ENCODE peak calls at places on chromosomes 1 and 21, in four cellular contexts. R, Y, Q and O are unnamed samples.
A peak's percentile ranks its signal among the peaks of the same experiment; 100 is the strongest.

GRCh38 chr21:42695324-42696025 is 42.1 kb downstream of the PDE9A start:
- DNase-seq in Q (peak; percentile 55), Y (no peak), R (no peak), O (no peak)

GRCh38 chr1:78275456-78275855 is 215.3 kb upstream of the PTGFR start:
- DNase-seq in Q (peak; percentile 47), Y (no peak), R (no peak), O (no peak)

GRCh38 chr1:117368116-117369108 is 1.2 kb downstream of the MAN1A2 start:
- DNase-seq in R (no peak), Y (no peak), Q (peak; percentile 11), O (peak; percentile 26)

GRCh38 chr1:82162526-82163420 is 362.0 kb downstream of the ADGRL2 start:
- DNase-seq in R (no peak), Q (no peak), Y (no peak), O (no peak)

GRCh38 chr1:14181191-14181793 is 417.2 kb upstream of the KAZN start:
- DNase-seq in R (no peak), Y (no peak), Q (no peak), O (no peak)

GRCh38 chr1:166282391-166283137 is 115.8 kb upstream of the FAM78B start:
- DNase-seq in Y (no peak), R (no peak), Q (no peak), O (no peak)

GRCh38 chr1:219757890-219758289 is 145.0 kb upstream of the ZC3H11B start:
- DNase-seq in R (no peak), Q (no peak), Y (no peak), O (no peak)

GRCh38 chr1:8232036-8232757 is 85.7 kb upstream of the SLC45A1 start:
- DNase-seq in R (no peak), Q (no peak), Y (no peak), O (no peak)

GRCh38 chr1:167328762-167329483 is 108.2 kb downstream of the POU2F1 start:
- DNase-seq in R (no peak), Y (peak; percentile 8), Q (peak; percentile 0), O (no peak)

GRCh38 chr1:203045821-203046594 is 19.7 kb downstream of the PPFIA4 start:
- DNase-seq in R (no peak), Q (peak; percentile 35), Y (no peak), O (no peak)

GRCh38 chr21:30958737-30959136 is 77.4 kb upstream of the KRTAP11-1 start:
- DNase-seq in Q (no peak), Y (no peak), R (no peak), O (no peak)

GRCh38 chr1:188128761-188129160 is 1300.0 kb downstream of the PLA2G4A start:
- DNase-seq in Q (peak; percentile 41), Y (no peak), R (no peak), O (no peak)

GRCh38 chr1:232577809-232578208 is 52.1 kb downstream of the SIPA1L2 start:
- DNase-seq in Y (no peak), R (no peak), Q (no peak), O (no peak)

GRCh38 chr1:221032616-221033342 is 153.5 kb downstream of the HLX start:
- DNase-seq in R (no peak), Q (no peak), Y (no peak), O (no peak)

GRCh38 chr1:221039616-221040015 is 160.4 kb downstream of the HLX start:
- DNase-seq in Q (peak; percentile 75), Y (no peak), R (no peak), O (no peak)

GRCh38 chr1:221031890-221032222 is 152.6 kb downstream of the HLX start:
- DNase-seq in Y (no peak), R (no peak), Q (peak; percentile 19), O (no peak)

GRCh38 chr1:221040074-221040473 is 160.8 kb downstream of the HLX start:
- DNase-seq in R (no peak), Y (no peak), Q (no peak), O (no peak)

DNA sequence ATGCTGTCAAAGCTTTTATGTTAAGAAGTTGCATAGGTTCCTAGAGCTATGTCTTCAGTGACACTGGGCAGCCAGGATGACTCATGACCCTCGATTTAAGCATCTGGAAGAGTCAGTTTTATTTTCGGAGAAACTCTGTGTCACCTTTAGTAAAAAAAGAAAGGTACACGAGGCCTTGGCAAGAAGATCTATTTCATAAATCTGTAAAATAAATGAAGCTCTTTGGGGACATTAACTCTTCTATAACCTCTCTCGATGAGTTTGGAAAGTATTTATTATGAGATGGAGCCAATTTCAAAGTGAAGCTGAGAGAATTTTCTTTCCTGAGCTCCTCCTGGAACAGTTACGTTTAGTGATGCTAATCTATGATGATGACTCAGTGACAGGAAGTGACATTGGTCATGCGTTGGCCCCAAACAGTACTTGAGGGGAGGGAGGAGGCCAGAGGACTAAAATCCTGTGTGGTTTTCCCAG is 156.5 kb downstream of the HLX start:
- DNase-seq in Y (no peak), Q (peak; percentile 74), R (no peak), O (no peak)
- H3K27ac ChIP-seq in Y (no peak overlapping the region), Q (no peak overlapping the region), R (no peak overlapping the region), O (no peak overlapping the region)

GRCh38 chr1:169078163-169078883 is 28.2 kb upstream of the ATP1B1 start:
- DNase-seq in R (no peak), Y (no peak), Q (no peak), O (no peak)

GRCh38 chr1:169085911-169086310 is 20.6 kb upstream of the ATP1B1 start:
- DNase-seq in R (no peak), Y (no peak), Q (no peak), O (no peak)

GRCh38 chr1:169086603-169087455 is 19.7 kb upstream of the ATP1B1 start:
- DNase-seq in Q (peak; percentile 37), R (no peak), Y (no peak), O (no peak)

GRCh38 chr1:169081503-169082123 is 24.9 kb upstream of the ATP1B1 start:
- DNase-seq in Q (no peak), Y (no peak), R (no peak), O (no peak)
- H3K27ac ChIP-seq in Q (no peak overlapping the region), Y (peak overlapping the region; percentile 52), R (no peak overlapping the region), O (no peak overlapping the region)

GRCh38 chr1:17577907-17578297 is 38.4 kb downstream of the ARHGEF10L start:
- DNase-seq in Q (no peak), Y (no peak), R (no peak), O (no peak)

GRCh38 chr1:17572264-17572985 is 32.9 kb downstream of the ARHGEF10L start:
- DNase-seq in Y (no peak), R (no peak), Q (no peak), O (no peak)

GRCh38 chr1:17574502-17574901 is 35.0 kb downstream of the ARHGEF10L start:
- DNase-seq in Q (no peak), Y (no peak), R (no peak), O (no peak)

GRCh38 chr1:17573518-17574041 is 34.1 kb downstream of the ARHGEF10L start:
- DNase-seq in Y (peak; percentile 86), R (no peak), Q (no peak), O (peak; percentile 62)

GRCh38 chr1:17575786-17576584 is 36.5 kb downstream of the ARHGEF10L start:
- DNase-seq in Y (no peak), R (no peak), Q (no peak), O (no peak)
- H3K27ac ChIP-seq in Y (no peak overlapping the region), R (no peak overlapping the region), Q (no peak overlapping the region), O (peak overlapping the region; percentile 65)

GRCh38 chr1:234655328-234656069 is 45.5 kb upstream of the IRF2BP2 start:
- DNase-seq in Q (no peak), Y (no peak), R (no peak), O (no peak)
- H3K27ac ChIP-seq in Q (no peak overlapping the region), Y (no peak overlapping the region), R (no peak overlapping the region), O (no peak overlapping the region)